ENCODE peak calls at places on chromosomes 2 and 18, in eight cellular contexts. Y, M, G, J, Q, W, H and N are unnamed samples. For H3K27me3, the result is how much of the 10 kb centered on the place peaks cover.

GRCh38 chr2:15943914-15944313 is 3.6 kb downstream of the MYCN start:
- DNase-seq in Y (no peak), M (no peak), G (no peak), J (no peak), Q (no peak), W (no peak), H (no peak), N (peak)

GRCh38 chr18:48894799-48895346 is 55.9 kb downstream of the SMAD7 start:
- DNase-seq in Y (no peak), M (peak), G (no peak), J (no peak), Q (no peak), W (no peak), H (no peak), N (no peak)

GRCh38 chr18:51342815-51343214 is 145.3 kb upstream of the MEX3C start:
- DNase-seq in Y (no peak), M (no peak), G (no peak), J (no peak), Q (peak), W (no peak), H (no peak), N (no peak)

GRCh38 chr2:163982938-163983337 is 247.1 kb upstream of the FIGN start:
- DNase-seq in Y (no peak), M (no peak), G (no peak), J (no peak), Q (no peak), W (no peak), H (no peak), N (no peak)

GRCh38 chr18:51330148-51330547 is 132.7 kb upstream of the MEX3C start:
- DNase-seq in Y (no peak), M (no peak), G (no peak), J (no peak), Q (no peak), W (no peak), H (peak), N (no peak)

GRCh38 chr18:47558110-47558750 is 306.8 kb upstream of the SKOR2 start:
- DNase-seq in Y (peak), M (peak), G (no peak), J (no peak), Q (no peak), W (no peak), H (no peak), N (no peak)

GRCh38 chr2:224885836-224886547 is 156.3 kb downstream of the DOCK10 start:
- DNase-seq in Y (no peak), M (no peak), G (no peak), J (no peak), Q (peak), W (no peak), H (no peak), N (no peak)

GRCh38 chr2:16075045-16076012 is 135.0 kb downstream of the MYCN start:
- DNase-seq in Y (no peak), M (no peak), G (no peak), J (no peak), Q (no peak), W (no peak), H (no peak), N (no peak)

GRCh38 chr2:134019871-134020270 is 234.0 kb upstream of the MGAT5 start:
- DNase-seq in Y (no peak), M (no peak), G (no peak), J (no peak), Q (no peak), W (no peak), H (no peak), N (no peak)

GRCh38 chr2:26043862-26044736 is 10.2 kb downstream of the RAB10 start:
- DNase-seq in Y (no peak), M (no peak), G (peak), J (no peak), Q (no peak), W (peak), H (no peak), N (peak)

GRCh38 chr2:166025313-166025712 is 71.7 kb upstream of the TTC21B start:
- DNase-seq in Y (no peak), M (no peak), G (no peak), J (no peak), Q (no peak), W (no peak), H (no peak), N (no peak)

GRCh38 chr18:41464278-41464677 is 490.8 kb upstream of the PIK3C3 start:
- DNase-seq in Y (no peak), M (no peak), G (no peak), J (no peak), Q (no peak), W (no peak), H (no peak), N (no peak)

GRCh38 chr2:27249891-27250651 is 12.8 kb downstream of the SLC30A3 start:
- DNase-seq in Y (peak), M (no peak), G (peak), J (no peak), Q (peak), W (peak), H (no peak), N (no peak)

GRCh38 chr2:154507186-154507585 is 191.3 kb upstream of the KCNJ3 start:
- DNase-seq in Y (no peak), M (no peak), G (no peak), J (no peak), Q (no peak), W (no peak), H (no peak), N (no peak)

GRCh38 chr18:12321331-12321730 is 13.3 kb downstream of the TUBB6 start:
- DNase-seq in Y (no peak), M (peak), G (no peak), J (no peak), Q (no peak), W (no peak), H (no peak), N (no peak)

GRCh38 chr18:35026407-35027061 is 14.7 kb upstream of the MAPRE2 start:
- DNase-seq in Y (no peak), M (no peak), G (no peak), J (no peak), Q (no peak), W (no peak), H (no peak), N (no peak)

GRCh38 chr2:217142649-217143266 is 282.9 kb upstream of the TNP1 start:
- DNase-seq in Y (peak), M (no peak), G (peak), J (no peak), Q (no peak), W (no peak), H (no peak), N (no peak)

GRCh38 chr2:147222506-147222905 is 622.3 kb upstream of the ACVR2A start:
- DNase-seq in Y (no peak), M (no peak), G (no peak), J (no peak), Q (no peak), W (no peak), H (no peak), N (no peak)

GRCh38 chr2:214676421-214677089 is 132.9 kb downstream of the BARD1 start:
- DNase-seq in Y (no peak), M (no peak), G (no peak), J (no peak), Q (no peak), W (no peak), H (no peak), N (no peak)

GRCh38 chr18:59662008-59662701 is 35.1 kb downstream of the CCBE1 start:
- DNase-seq in Y (no peak), M (no peak), G (no peak), J (no peak), Q (peak), W (no peak), H (no peak), N (no peak)

GRCh38 chr2:27251786-27252185 is 11.1 kb downstream of the SLC30A3 start:
- DNase-seq in Y (no peak), M (no peak), G (no peak), J (no peak), Q (no peak), W (no peak), H (no peak), N (no peak)

GRCh38 chr18:2910751-2911425 is 64.1 kb downstream of the EMILIN2 start:
- DNase-seq in Y (no peak), M (no peak), G (no peak), J (no peak), Q (no peak), W (no peak), H (no peak), N (no peak)
- H3K27me3 ChIP-seq in Y (under half), M (under half), G (under half), J (under half), Q (under half), W (under half), H (under half), N (under half)

DNA sequence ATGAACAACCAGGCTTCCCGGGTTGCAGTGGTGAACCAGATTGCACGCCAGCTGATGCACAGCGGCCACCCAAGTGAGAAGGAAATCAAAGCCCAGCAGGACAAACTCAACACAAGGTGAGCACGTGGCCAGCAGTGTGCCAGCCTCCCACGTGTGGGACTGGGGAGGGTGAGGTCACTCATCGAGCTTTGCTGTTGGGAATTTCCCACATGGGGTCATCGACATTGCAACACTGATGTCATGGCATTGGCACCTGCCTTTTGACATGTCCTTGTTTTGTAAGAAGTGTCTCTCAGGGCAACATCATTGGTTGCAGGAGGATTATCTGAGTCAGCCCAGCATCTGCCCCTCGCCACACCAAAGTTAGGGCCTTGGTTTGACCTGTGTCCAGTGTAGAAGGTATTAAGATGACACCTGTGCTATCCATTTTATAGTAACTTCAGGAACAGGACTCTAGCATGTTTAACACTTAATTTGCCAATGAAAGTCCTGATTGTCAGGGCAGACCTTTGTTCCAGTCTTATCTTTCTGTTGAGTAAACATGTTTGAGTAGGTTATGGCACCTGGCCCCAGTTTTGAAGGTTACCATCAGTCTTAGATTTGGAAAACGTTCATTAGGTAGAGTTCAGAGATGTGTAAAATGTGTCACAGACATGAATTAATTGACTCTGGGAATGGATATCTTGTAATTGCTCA is 93.4 kb upstream of the EML6 start:
- DNase-seq in Y (no peak), M (peak), G (peak), J (no peak), Q (peak), W (peak), H (no peak), N (peak)
- TF ChIP-seq POLR2A in Y (no peak), M (no peak), G (peak), J (no peak), Q (no peak), W (no peak), H (no peak), N (no peak)

DNA sequence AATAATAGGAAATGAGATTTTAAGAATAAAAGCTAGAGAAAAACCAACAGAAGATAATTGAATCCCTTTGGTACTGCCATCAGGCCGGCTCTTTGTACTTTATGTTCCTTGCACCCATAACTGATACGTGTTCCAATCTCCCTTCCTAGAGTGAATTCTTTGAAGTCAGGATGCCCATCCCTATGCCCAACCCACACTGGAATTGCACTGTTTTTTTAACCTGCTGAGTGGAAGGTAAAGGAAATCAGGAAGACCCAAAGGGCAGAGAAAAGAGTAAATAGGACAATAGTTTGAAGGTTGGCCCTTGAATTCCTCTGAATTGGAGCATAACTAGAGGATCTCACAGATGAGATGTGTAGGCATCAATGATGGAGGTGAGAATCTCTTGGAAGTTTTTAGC is 4.4 kb upstream of the ATG16L1 start:
- DNase-seq in Y (no peak), M (no peak), G (no peak), J (no peak), Q (no peak), W (no peak), H (no peak), N (no peak)
- H3K27ac ChIP-seq in Y (no peak), M (no peak), G (no peak), J (no peak), Q (no peak), W (no peak), H (no peak), N (no peak)

GRCh38 chr2:102480796-102481195 is 7.8 kb downstream of the SLC9A4 start:
- DNase-seq in Y (no peak), M (no peak), G (no peak), J (no peak), Q (no peak), W (no peak), H (no peak), N (no peak)
- H3K27me3 ChIP-seq in Y (under half), M (under half), G (under half), J (under half), Q (under half), W (under half), H (under half), N (under half)